ENCODE peak calls at places on chromosome 13, in six cellular contexts. Z is hepatic stellate cell; Y is mucosa of gallbladder; N is brain pericyte; M is CD4-positive, alpha-beta memory T cell; P is activated naive CD8-positive, alpha-beta T cell treated with anti-CD3 and anti-CD28 coated beads, Interleukin-2, amount 50 U/mL, for 24 hours. V is an unnamed sample.

GRCh38 chr13:75447493-75447892 is 34.5 kb downstream of the TBC1D4 start:
- DNase-seq in Z (no peak), Y (no peak), N (no peak), M (no peak), P (no peak), V (no peak)

GRCh38 chr13:31765441-31765840 is 26.1 kb downstream of the RXFP2 start:
- DNase-seq in Z (peak), Y (no peak), N (no peak), M (no peak), P (no peak), V (no peak)

GRCh38 chr13:94617389-94618000 is 15.8 kb downstream of the GPR180 start:
- DNase-seq in Z (no peak), Y (peak), N (no peak), M (peak), P (no peak), V (peak)

GRCh38 chr13:26022538-26023292 is 29.1 kb downstream of the SHISA2 start:
- DNase-seq in Z (peak), Y (peak), N (peak), M (no peak), P (no peak), V (no peak)

GRCh38 chr13:97226788-97227627 is 4.9 kb downstream of the MBNL2 start:
- DNase-seq in Z (no peak), Y (peak), N (no peak), M (peak), P (peak), V (peak)

GRCh38 chr13:113639661-113640262 is 18.2 kb downstream of the ATP4B start:
- DNase-seq in Z (no peak), Y (no peak), N (no peak), M (no peak), P (no peak), V (no peak)

GRCh38 chr13:21372530-21372929 is 86.6 kb downstream of the ZDHHC20 start:
- DNase-seq in Z (no peak), Y (no peak), N (no peak), M (no peak), P (no peak), V (no peak)

GRCh38 chr13:50131998-50132936 is 117.0 kb downstream of the KCNRG start:
- DNase-seq in Z (no peak), Y (no peak), N (no peak), M (peak), P (peak), V (no peak)

GRCh38 chr13:77330009-77330471 is 3.1 kb upstream of the MYCBP2 start:
- DNase-seq in Z (no peak), Y (no peak), N (no peak), M (no peak), P (no peak), V (no peak)

GRCh38 chr13:75946746-75947397 is 310.7 kb downstream of the LMO7 start:
- DNase-seq in Z (no peak), Y (no peak), N (no peak), M (no peak), P (no peak), V (no peak)

GRCh38 chr13:74148437-74148836 is 14.2 kb upstream of the KLF12 start:
- DNase-seq in Z (no peak), Y (no peak), N (no peak), M (no peak), P (no peak), V (no peak)

GRCh38 chr13:108470921-108471320 is 158.5 kb upstream of the MYO16 start:
- DNase-seq in Z (no peak), Y (no peak), N (no peak), M (no peak), P (no peak), V (no peak)

GRCh38 chr13:94480672-94481145 is 1.2 kb upstream of the DCT start:
- DNase-seq in Z (no peak), Y (no peak), N (no peak), M (no peak), P (no peak), V (no peak)

GRCh38 chr13:99150575-99151370 is 49.9 kb upstream of the UBAC2 start:
- DNase-seq in Z (peak), Y (no peak), N (no peak), M (no peak), P (no peak), V (peak)

GRCh38 chr13:72253754-72254153 is 386.8 kb upstream of the DACH1 start:
- DNase-seq in Z (no peak), Y (no peak), N (no peak), M (no peak), P (no peak), V (no peak)

GRCh38 chr13:38223093-38223492 is 126.6 kb upstream of the UFM1 start:
- DNase-seq in Z (peak), Y (no peak), N (peak), M (no peak), P (no peak), V (no peak)

GRCh38 chr13:110209950-110210603 is 96.9 kb downstream of the COL4A1 start:
- DNase-seq in Z (no peak), Y (peak), N (no peak), M (no peak), P (no peak), V (no peak)

GRCh38 chr13:29754486-29754806 is 96.0 kb downstream of the UBL3 start:
- DNase-seq in Z (no peak), Y (no peak), N (no peak), M (no peak), P (peak), V (peak)

GRCh38 chr13:94549241-94550029 is 46.5 kb downstream of the TGDS start:
- DNase-seq in Z (peak), Y (peak), N (peak), M (peak), P (peak), V (peak)

GRCh38 chr13:102940770-102941169 is 94.9 kb downstream of the ERCC5 start:
- DNase-seq in Z (no peak), Y (no peak), N (no peak), M (no peak), P (no peak), V (no peak)

GRCh38 chr13:114068723-114069322 is 63.6 kb downstream of the RASA3 start:
- DNase-seq in Z (peak), Y (no peak), N (no peak), M (no peak), P (no peak), V (peak)

GRCh38 chr13:91141619-91142061 is 205.8 kb upstream of the MIR17HG start:
- DNase-seq in Z (no peak), Y (no peak), N (peak), M (no peak), P (no peak), V (no peak)

GRCh38 chr13:29204651-29205050 is 384.5 kb downstream of the MTUS2 start:
- DNase-seq in Z (no peak), Y (no peak), N (no peak), M (no peak), P (no peak), V (no peak)

GRCh38 chr13:99908129-99908805 is 63.3 kb downstream of the ZIC5 start:
- DNase-seq in Z (no peak), Y (no peak), N (no peak), M (no peak), P (no peak), V (no peak)

GRCh38 chr13:31755803-31756212 is 16.5 kb downstream of the RXFP2 start:
- DNase-seq in Z (peak), Y (no peak), N (no peak), M (no peak), P (no peak), V (no peak)

GRCh38 chr13:90502143-90502542 is 845.3 kb upstream of the MIR17HG start:
- DNase-seq in Z (no peak), Y (no peak), N (no peak), M (no peak), P (no peak), V (no peak)

GRCh38 chr13:33611016-33611805 is 206.7 kb upstream of the RFC3 start:
- DNase-seq in Z (peak), Y (peak), N (peak), M (no peak), P (no peak), V (peak)

GRCh38 chr13:93881418-93881817 is 598.1 kb downstream of the DCT start:
- DNase-seq in Z (no peak), Y (no peak), N (no peak), M (no peak), P (no peak), V (no peak)

GRCh38 chr13:27174766-27175455 is 3.3 kb upstream of the USP12 start:
- DNase-seq in Z (no peak), Y (no peak), N (no peak), M (no peak), P (no peak), V (no peak)

GRCh38 chr13:75485286-75486062 is 3.5 kb upstream of the TBC1D4 start:
- DNase-seq in Z (no peak), Y (no peak), N (no peak), M (no peak), P (no peak), V (no peak)

GRCh38 chr13:38590230-38590629 is 96.6 kb upstream of the FREM2 start:
- DNase-seq in Z (no peak), Y (no peak), N (no peak), M (no peak), P (no peak), V (no peak)